ENCODE peak calls at places on chromosomes 2 and 18, in ten cellular contexts. One of them, this sample, is unnamed.

GRCh38 chr2:130846233-130846632 is 9.5 kb downstream of the ARHGEF4 start:
- DNase-seq in CD8-positive, alpha-beta T cell: no peak
- DNase-seq in mucosa of descending colon: no peak
- DNase-seq in endodermal cell: no peak
- DNase-seq in left ventricle myocardium inferior: no peak
- DNase-seq in esophagus squamous epithelium: no peak
- DNase-seq in RWPE2: no peak
- DNase-seq in esophagus muscularis mucosa: no peak
- DNase-seq in heart right ventricle: no peak
- DNase-seq in tibial artery: no peak
- DNase-seq in this sample: no peak

GRCh38 chr2:239548491-239548890 is 147.7 kb upstream of the HDAC4 start:
- DNase-seq in endodermal cell: no peak
- DNase-seq in heart right ventricle: no peak
- DNase-seq in CD8-positive, alpha-beta T cell: peak; percentile 55
- DNase-seq in esophagus squamous epithelium: no peak
- DNase-seq in mucosa of descending colon: peak; percentile 23
- DNase-seq in left ventricle myocardium inferior: no peak
- DNase-seq in RWPE2: peak; percentile 78
- DNase-seq in esophagus muscularis mucosa: no peak
- DNase-seq in tibial artery: no peak
- DNase-seq in this sample: no peak

GRCh38 chr2:218257390-218257981 is 3.3 kb upstream of the GPBAR1 start:
- DNase-seq in heart right ventricle: no peak
- DNase-seq in esophagus squamous epithelium: no peak
- DNase-seq in esophagus muscularis mucosa: no peak
- DNase-seq in CD8-positive, alpha-beta T cell: peak; percentile 76
- DNase-seq in tibial artery: no peak
- DNase-seq in mucosa of descending colon: no peak
- DNase-seq in left ventricle myocardium inferior: no peak
- DNase-seq in endodermal cell: peak; percentile 94
- DNase-seq in RWPE2: no peak
- DNase-seq in this sample: peak; percentile 70

GRCh38 chr2:162929571-162929970 is 91.0 kb upstream of the KCNH7 start:
- DNase-seq in esophagus muscularis mucosa: no peak
- DNase-seq in CD8-positive, alpha-beta T cell: no peak
- DNase-seq in tibial artery: no peak
- DNase-seq in esophagus squamous epithelium: no peak
- DNase-seq in left ventricle myocardium inferior: no peak
- DNase-seq in mucosa of descending colon: no peak
- DNase-seq in endodermal cell: no peak
- DNase-seq in heart right ventricle: no peak
- DNase-seq in RWPE2: no peak
- DNase-seq in this sample: no peak

GRCh38 chr2:170747921-170748320 is 22.3 kb upstream of the ERICH2 start:
- DNase-seq in tibial artery: no peak
- DNase-seq in endodermal cell: no peak
- DNase-seq in CD8-positive, alpha-beta T cell: no peak
- DNase-seq in mucosa of descending colon: no peak
- DNase-seq in heart right ventricle: no peak
- DNase-seq in esophagus squamous epithelium: no peak
- DNase-seq in left ventricle myocardium inferior: no peak
- DNase-seq in esophagus muscularis mucosa: no peak
- DNase-seq in RWPE2: no peak
- DNase-seq in this sample: no peak

GRCh38 chr18:71131918-71132317 is 843.1 kb downstream of the SOCS6 start:
- DNase-seq in left ventricle myocardium inferior: no peak
- DNase-seq in endodermal cell: no peak
- DNase-seq in esophagus muscularis mucosa: no peak
- DNase-seq in tibial artery: no peak
- DNase-seq in RWPE2: no peak
- DNase-seq in heart right ventricle: no peak
- DNase-seq in esophagus squamous epithelium: no peak
- DNase-seq in mucosa of descending colon: no peak
- DNase-seq in CD8-positive, alpha-beta T cell: no peak
- DNase-seq in this sample: no peak

GRCh38 chr2:135742307-135742838 is 718 bp downstream of the UBXN4 start:
- DNase-seq in esophagus muscularis mucosa: no peak
- DNase-seq in CD8-positive, alpha-beta T cell: no peak
- DNase-seq in endodermal cell: no peak
- DNase-seq in RWPE2: no peak
- DNase-seq in left ventricle myocardium inferior: peak; percentile 32
- DNase-seq in esophagus squamous epithelium: no peak
- DNase-seq in tibial artery: peak; percentile 25
- DNase-seq in heart right ventricle: peak; percentile 33
- DNase-seq in mucosa of descending colon: no peak
- DNase-seq in this sample: peak; percentile 74

GRCh38 chr18:2906522-2907458 is 60.0 kb downstream of the EMILIN2 start:
- DNase-seq in heart right ventricle: peak; percentile 47
- DNase-seq in endodermal cell: peak; percentile 80
- DNase-seq in tibial artery: no peak
- DNase-seq in RWPE2: no peak
- DNase-seq in CD8-positive, alpha-beta T cell: peak; percentile 71
- DNase-seq in mucosa of descending colon: peak; percentile 74
- DNase-seq in esophagus muscularis mucosa: no peak
- DNase-seq in left ventricle myocardium inferior: no peak
- DNase-seq in esophagus squamous epithelium: no peak
- DNase-seq in this sample: peak; percentile 71

GRCh38 chr18:79852561-79853302 is 55.0 kb downstream of the KCNG2 start:
- DNase-seq in mucosa of descending colon: no peak
- DNase-seq in left ventricle myocardium inferior: no peak
- DNase-seq in CD8-positive, alpha-beta T cell: no peak
- DNase-seq in RWPE2: no peak
- DNase-seq in esophagus squamous epithelium: no peak
- DNase-seq in tibial artery: no peak
- DNase-seq in esophagus muscularis mucosa: peak; percentile 80
- DNase-seq in endodermal cell: peak; percentile 43
- DNase-seq in heart right ventricle: no peak
- DNase-seq in this sample: peak; percentile 12

GRCh38 chr2:238408615-238409340 is 17.9 kb upstream of the ASB1 start:
- DNase-seq in tibial artery: peak; percentile 51
- DNase-seq in esophagus squamous epithelium: no peak
- DNase-seq in RWPE2: no peak
- DNase-seq in esophagus muscularis mucosa: no peak
- DNase-seq in left ventricle myocardium inferior: no peak
- DNase-seq in heart right ventricle: no peak
- DNase-seq in endodermal cell: no peak
- DNase-seq in mucosa of descending colon: no peak
- DNase-seq in CD8-positive, alpha-beta T cell: no peak
- DNase-seq in this sample: no peak

GRCh38 chr2:41720298-41720697 is 327.5 kb upstream of the PKDCC start:
- DNase-seq in esophagus muscularis mucosa: no peak
- DNase-seq in mucosa of descending colon: no peak
- DNase-seq in CD8-positive, alpha-beta T cell: no peak
- DNase-seq in RWPE2: no peak
- DNase-seq in heart right ventricle: no peak
- DNase-seq in endodermal cell: no peak
- DNase-seq in tibial artery: no peak
- DNase-seq in left ventricle myocardium inferior: no peak
- DNase-seq in esophagus squamous epithelium: no peak
- DNase-seq in this sample: no peak

GRCh38 chr2:104656496-104657310 is 197.2 kb upstream of the POU3F3 start:
- DNase-seq in left ventricle myocardium inferior: no peak
- DNase-seq in esophagus squamous epithelium: no peak
- DNase-seq in tibial artery: no peak
- DNase-seq in heart right ventricle: peak; percentile 16
- DNase-seq in CD8-positive, alpha-beta T cell: no peak
- DNase-seq in mucosa of descending colon: no peak
- DNase-seq in RWPE2: no peak
- DNase-seq in endodermal cell: no peak
- DNase-seq in esophagus muscularis mucosa: no peak
- DNase-seq in this sample: no peak

GRCh38 chr2:20071397-20072383 is 20.3 kb upstream of the LAPTM4A start:
- DNase-seq in esophagus muscularis mucosa: no peak
- DNase-seq in left ventricle myocardium inferior: peak; percentile 75
- DNase-seq in RWPE2: peak; percentile 85
- DNase-seq in heart right ventricle: peak; percentile 67
- DNase-seq in tibial artery: peak; percentile 49
- DNase-seq in esophagus squamous epithelium: no peak
- DNase-seq in endodermal cell: peak; percentile 72
- DNase-seq in CD8-positive, alpha-beta T cell: peak; percentile 35
- DNase-seq in mucosa of descending colon: no peak
- DNase-seq in this sample: no peak

GRCh38 chr18:65235966-65236634 is 514.7 kb upstream of the CDH7 start:
- DNase-seq in CD8-positive, alpha-beta T cell: no peak
- DNase-seq in mucosa of descending colon: no peak
- DNase-seq in esophagus squamous epithelium: no peak
- DNase-seq in tibial artery: no peak
- DNase-seq in left ventricle myocardium inferior: no peak
- DNase-seq in heart right ventricle: no peak
- DNase-seq in esophagus muscularis mucosa: no peak
- DNase-seq in endodermal cell: no peak
- DNase-seq in RWPE2: no peak
- DNase-seq in this sample: no peak

GRCh38 chr2:157893611-157894010 is 17.5 kb upstream of the ACVR1 start:
- DNase-seq in RWPE2: no peak
- DNase-seq in mucosa of descending colon: no peak
- DNase-seq in esophagus muscularis mucosa: no peak
- DNase-seq in endodermal cell: no peak
- DNase-seq in left ventricle myocardium inferior: no peak
- DNase-seq in heart right ventricle: no peak
- DNase-seq in tibial artery: no peak
- DNase-seq in CD8-positive, alpha-beta T cell: no peak
- DNase-seq in esophagus squamous epithelium: no peak
- DNase-seq in this sample: no peak

GRCh38 chr2:157898591-157898996 is 22.5 kb upstream of the ACVR1 start:
- DNase-seq in CD8-positive, alpha-beta T cell: peak; percentile 64
- DNase-seq in endodermal cell: no peak
- DNase-seq in esophagus squamous epithelium: no peak
- DNase-seq in esophagus muscularis mucosa: no peak
- DNase-seq in RWPE2: no peak
- DNase-seq in mucosa of descending colon: no peak
- DNase-seq in heart right ventricle: no peak
- DNase-seq in left ventricle myocardium inferior: no peak
- DNase-seq in tibial artery: no peak
- DNase-seq in this sample: no peak

GRCh38 chr2:157894694-157895450 is 18.7 kb upstream of the ACVR1 start:
- DNase-seq in mucosa of descending colon: no peak
- DNase-seq in left ventricle myocardium inferior: no peak
- DNase-seq in RWPE2: no peak
- DNase-seq in CD8-positive, alpha-beta T cell: no peak
- DNase-seq in esophagus muscularis mucosa: no peak
- DNase-seq in esophagus squamous epithelium: no peak
- DNase-seq in heart right ventricle: no peak
- DNase-seq in endodermal cell: no peak
- DNase-seq in tibial artery: no peak
- DNase-seq in this sample: no peak

GRCh38 chr2:157897106-157897971 is 21.2 kb upstream of the ACVR1 start:
- DNase-seq in left ventricle myocardium inferior: no peak
- DNase-seq in CD8-positive, alpha-beta T cell: peak; percentile 66
- DNase-seq in heart right ventricle: no peak
- DNase-seq in RWPE2: no peak
- DNase-seq in esophagus squamous epithelium: no peak
- DNase-seq in endodermal cell: no peak
- DNase-seq in tibial artery: no peak
- DNase-seq in mucosa of descending colon: no peak
- DNase-seq in esophagus muscularis mucosa: no peak
- DNase-seq in this sample: peak; percentile 28

DNA sequence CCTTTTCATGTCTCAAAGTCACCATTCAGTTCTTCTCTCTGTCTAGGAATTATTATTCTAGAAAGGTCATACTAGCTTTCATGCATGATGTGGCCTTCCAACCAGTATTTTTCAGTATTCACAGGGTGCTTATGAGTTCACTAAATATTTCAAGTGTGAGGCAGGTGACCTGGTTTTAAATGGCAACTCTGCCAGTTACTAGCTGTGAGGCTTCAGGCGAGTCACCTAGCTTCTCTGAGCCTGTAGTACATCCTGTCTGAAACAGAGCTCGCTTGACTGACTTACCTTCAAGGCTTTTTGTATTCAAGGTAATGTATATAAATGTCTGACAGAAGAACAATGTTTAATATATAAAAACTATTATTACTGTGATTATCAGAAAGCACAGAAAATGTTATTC is 19.4 kb upstream of the ACVR1 start:
- DNase-seq in CD8-positive, alpha-beta T cell: no peak
- DNase-seq in mucosa of descending colon: no peak
- DNase-seq in tibial artery: no peak
- DNase-seq in endodermal cell: no peak
- DNase-seq in RWPE2: no peak
- DNase-seq in esophagus muscularis mucosa: no peak
- DNase-seq in left ventricle myocardium inferior: no peak
- DNase-seq in heart right ventricle: no peak
- DNase-seq in esophagus squamous epithelium: no peak
- DNase-seq in this sample: no peak
- H3K4me3 ChIP-seq in CD8-positive, alpha-beta T cell: no peak overlapping the region
- H3K4me3 ChIP-seq in mucosa of descending colon: no peak overlapping the region
- H3K4me3 ChIP-seq in tibial artery: no peak overlapping the region
- H3K4me3 ChIP-seq in endodermal cell: no peak overlapping the region
- H3K4me3 ChIP-seq in RWPE2: no peak overlapping the region
- H3K4me3 ChIP-seq in esophagus muscularis mucosa: no peak overlapping the region
- H3K4me3 ChIP-seq in left ventricle myocardium inferior: no peak overlapping the region
- H3K4me3 ChIP-seq in heart right ventricle: no peak overlapping the region
- H3K4me3 ChIP-seq in esophagus squamous epithelium: no peak overlapping the region
- H3K4me3 ChIP-seq in this sample: no peak overlapping the region

DNA sequence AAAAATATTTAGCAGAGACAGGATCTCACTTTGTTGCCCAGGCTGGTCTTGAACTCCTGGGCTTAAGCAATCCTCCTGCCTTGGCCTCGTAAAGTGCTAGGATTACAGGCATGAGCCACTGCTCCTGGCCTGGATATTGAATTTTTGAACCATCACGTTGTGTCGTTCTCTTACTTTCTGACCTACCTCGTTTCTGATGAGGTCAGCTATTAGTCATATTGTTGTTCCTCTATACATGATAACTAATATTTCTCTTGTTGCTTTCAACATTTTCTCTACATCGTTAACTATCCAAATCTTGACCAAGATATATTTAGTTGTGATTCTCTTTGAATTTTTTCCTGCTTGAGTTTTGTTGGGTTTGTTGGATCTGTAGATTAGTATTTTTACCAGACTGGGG is 541.3 kb upstream of the SOX11 start:
- DNase-seq in esophagus squamous epithelium: no peak
- DNase-seq in heart right ventricle: no peak
- DNase-seq in endodermal cell: no peak
- DNase-seq in esophagus muscularis mucosa: no peak
- DNase-seq in mucosa of descending colon: no peak
- DNase-seq in left ventricle myocardium inferior: no peak
- DNase-seq in tibial artery: no peak
- DNase-seq in RWPE2: no peak
- DNase-seq in CD8-positive, alpha-beta T cell: no peak
- DNase-seq in this sample: no peak
- H3K9me3 ChIP-seq in esophagus squamous epithelium: peaks cover 16% of the 10 kb centered on the region
- H3K9me3 ChIP-seq in heart right ventricle: no peaks in the 10 kb centered on the region
- H3K9me3 ChIP-seq in endodermal cell: peaks cover 15% of the 10 kb centered on the region
- H3K9me3 ChIP-seq in esophagus muscularis mucosa: no peaks in the 10 kb centered on the region
- H3K9me3 ChIP-seq in mucosa of descending colon: peaks cover 76% of the 10 kb centered on the region
- H3K9me3 ChIP-seq in left ventricle myocardium inferior: peaks cover 22% of the 10 kb centered on the region
- H3K9me3 ChIP-seq in tibial artery: no peaks in the 10 kb centered on the region
- H3K9me3 ChIP-seq in RWPE2: no peaks in the 10 kb centered on the region
- H3K9me3 ChIP-seq in CD8-positive, alpha-beta T cell: no peaks in the 10 kb centered on the region
- H3K9me3 ChIP-seq in this sample: no peaks in the 10 kb centered on the region

GRCh38 chr2:47072018-47072691 is 83.0 kb downstream of the STPG4 start:
- DNase-seq in heart right ventricle: peak; percentile 87
- DNase-seq in RWPE2: no peak
- DNase-seq in mucosa of descending colon: peak; percentile 86
- DNase-seq in endodermal cell: no peak
- DNase-seq in esophagus muscularis mucosa: no peak
- DNase-seq in left ventricle myocardium inferior: peak; percentile 87
- DNase-seq in tibial artery: peak; percentile 89
- DNase-seq in CD8-positive, alpha-beta T cell: no peak
- DNase-seq in esophagus squamous epithelium: no peak
- DNase-seq in this sample: no peak
- H3K4me1 ChIP-seq in heart right ventricle: peaks cover 99% of the 10 kb centered on the region
- H3K4me1 ChIP-seq in RWPE2: peaks cover 34% of the 10 kb centered on the region
- H3K4me1 ChIP-seq in mucosa of descending colon: peaks cover 39% of the 10 kb centered on the region
- H3K4me1 ChIP-seq in endodermal cell: peaks cover 14% of the 10 kb centered on the region
- H3K4me1 ChIP-seq in esophagus muscularis mucosa: peaks cover 92% of the 10 kb centered on the region
- H3K4me1 ChIP-seq in left ventricle myocardium inferior: peaks cover 98% of the 10 kb centered on the region
- H3K4me1 ChIP-seq in tibial artery: peaks cover 94% of the 10 kb centered on the region
- H3K4me1 ChIP-seq in CD8-positive, alpha-beta T cell: peaks cover 39% of the 10 kb centered on the region
- H3K4me1 ChIP-seq in esophagus squamous epithelium: peaks cover 89% of the 10 kb centered on the region
- H3K4me1 ChIP-seq in this sample: peaks cover 40% of the 10 kb centered on the region

GRCh38 chr2:222424729-222425671 is 657 bp downstream of the SGPP2 start:
- DNase-seq in CD8-positive, alpha-beta T cell: no peak
- DNase-seq in esophagus squamous epithelium: no peak
- DNase-seq in endodermal cell: peak; percentile 69
- DNase-seq in left ventricle myocardium inferior: peak; percentile 28
- DNase-seq in tibial artery: no peak
- DNase-seq in mucosa of descending colon: peak; percentile 63
- DNase-seq in RWPE2: no peak
- DNase-seq in esophagus muscularis mucosa: peak; percentile 57
- DNase-seq in heart right ventricle: peak; percentile 10
- DNase-seq in this sample: peak; percentile 71
- H3K4me3 ChIP-seq in CD8-positive, alpha-beta T cell: no peak overlapping the region
- H3K4me3 ChIP-seq in esophagus squamous epithelium: peak overlapping the region; percentile 97
- H3K4me3 ChIP-seq in endodermal cell: peak overlapping the region; percentile 65
- H3K4me3 ChIP-seq in left ventricle myocardium inferior: peak overlapping the region; percentile 79
- H3K4me3 ChIP-seq in tibial artery: peak overlapping the region; percentile 44
- H3K4me3 ChIP-seq in mucosa of descending colon: peak overlapping the region; percentile 86
- H3K4me3 ChIP-seq in RWPE2: peak overlapping the region; percentile 47
- H3K4me3 ChIP-seq in esophagus muscularis mucosa: peak overlapping the region; percentile 55
- H3K4me3 ChIP-seq in heart right ventricle: peak overlapping the region; percentile 52
- H3K4me3 ChIP-seq in this sample: peak overlapping the region; percentile 85